ENCODE peak calls at places on chromosomes 7 and 10, in six cellular contexts. One of them, this sample, is unnamed. For H3K9me3, the result is how much of the 10 kb centered on the place peaks cover.

GRCh38 chr10:561721-562120 is 127.7 kb downstream of the DIP2C start:
- DNase-seq in IMR-90: no peak
- DNase-seq in trophoblast cell: no peak
- DNase-seq in mesenchymal stem cell: no peak
- DNase-seq in H9: no peak
- DNase-seq in H1: no peak
- DNase-seq in this sample: no peak

GRCh38 chr7:77958436-77958835 is 159.9 kb downstream of the PHTF2 start:
- DNase-seq in IMR-90: no peak
- DNase-seq in trophoblast cell: no peak
- DNase-seq in mesenchymal stem cell: no peak
- DNase-seq in H9: no peak
- DNase-seq in H1: no peak
- DNase-seq in this sample: no peak

GRCh38 chr10:113087082-113088029 is 137.3 kb downstream of the TCF7L2 start:
- DNase-seq in IMR-90: peak
- DNase-seq in trophoblast cell: peak
- DNase-seq in mesenchymal stem cell: peak
- DNase-seq in H9: peak
- DNase-seq in H1: peak
- DNase-seq in this sample: no peak

GRCh38 chr7:23022258-23022745 is 8.4 kb upstream of the HYCC1 start:
- DNase-seq in IMR-90: peak
- DNase-seq in trophoblast cell: peak
- DNase-seq in mesenchymal stem cell: peak
- DNase-seq in H9: no peak
- DNase-seq in H1: no peak
- DNase-seq in this sample: no peak

GRCh38 chr7:30309842-30310435 is 25.5 kb downstream of the ZNRF2 start:
- DNase-seq in IMR-90: no peak
- DNase-seq in trophoblast cell: no peak
- DNase-seq in mesenchymal stem cell: no peak
- DNase-seq in H9: no peak
- DNase-seq in H1: no peak
- DNase-seq in this sample: no peak

GRCh38 chr7:99106411-99106810 is 37.5 kb downstream of the SMURF1 start:
- DNase-seq in IMR-90: no peak
- DNase-seq in trophoblast cell: peak
- DNase-seq in mesenchymal stem cell: no peak
- DNase-seq in H9: no peak
- DNase-seq in H1: no peak
- DNase-seq in this sample: no peak

GRCh38 chr10:119742988-119743646 is 17.3 kb downstream of the INPP5F start:
- DNase-seq in IMR-90: peak
- DNase-seq in trophoblast cell: no peak
- DNase-seq in mesenchymal stem cell: no peak
- DNase-seq in H9: no peak
- DNase-seq in H1: no peak
- DNase-seq in this sample: no peak

GRCh38 chr10:123614888-123615287 is 51.3 kb upstream of the GPR26 start:
- DNase-seq in IMR-90: peak
- DNase-seq in trophoblast cell: peak
- DNase-seq in mesenchymal stem cell: no peak
- DNase-seq in H9: peak
- DNase-seq in H1: peak
- DNase-seq in this sample: peak

GRCh38 chr10:11141571-11142091 is 124.0 kb downstream of the CELF2 start:
- DNase-seq in IMR-90: no peak
- DNase-seq in trophoblast cell: no peak
- DNase-seq in mesenchymal stem cell: no peak
- DNase-seq in H9: no peak
- DNase-seq in H1: no peak
- DNase-seq in this sample: no peak

GRCh38 chr10:30806824-30807223 is 177.3 kb upstream of the LYZL2 start:
- DNase-seq in IMR-90: no peak
- DNase-seq in trophoblast cell: no peak
- DNase-seq in mesenchymal stem cell: no peak
- DNase-seq in H9: no peak
- DNase-seq in H1: no peak
- DNase-seq in this sample: no peak
- H3K9me3 ChIP-seq in IMR-90: under half
- H3K9me3 ChIP-seq in trophoblast cell: under half
- H3K9me3 ChIP-seq in mesenchymal stem cell: under half
- H3K9me3 ChIP-seq in H9: under half
- H3K9me3 ChIP-seq in H1: under half
- H3K9me3 ChIP-seq in this sample: under half

GRCh38 chr10:110042891-110043290 is 35.1 kb downstream of the ADD3 start:
- DNase-seq in IMR-90: no peak
- DNase-seq in trophoblast cell: no peak
- DNase-seq in mesenchymal stem cell: no peak
- DNase-seq in H9: no peak
- DNase-seq in H1: no peak
- DNase-seq in this sample: no peak

GRCh38 chr10:110041479-110041829 is 33.7 kb downstream of the ADD3 start:
- DNase-seq in IMR-90: no peak
- DNase-seq in trophoblast cell: no peak
- DNase-seq in mesenchymal stem cell: no peak
- DNase-seq in H9: no peak
- DNase-seq in H1: no peak
- DNase-seq in this sample: no peak

GRCh38 chr10:110040767-110041478 is 33.1 kb downstream of the ADD3 start:
- DNase-seq in IMR-90: peak
- DNase-seq in trophoblast cell: no peak
- DNase-seq in mesenchymal stem cell: no peak
- DNase-seq in H9: no peak
- DNase-seq in H1: no peak
- DNase-seq in this sample: no peak

GRCh38 chr10:110042181-110042580 is 34.4 kb downstream of the ADD3 start:
- DNase-seq in IMR-90: peak
- DNase-seq in trophoblast cell: no peak
- DNase-seq in mesenchymal stem cell: peak
- DNase-seq in H9: no peak
- DNase-seq in H1: no peak
- DNase-seq in this sample: no peak

DNA sequence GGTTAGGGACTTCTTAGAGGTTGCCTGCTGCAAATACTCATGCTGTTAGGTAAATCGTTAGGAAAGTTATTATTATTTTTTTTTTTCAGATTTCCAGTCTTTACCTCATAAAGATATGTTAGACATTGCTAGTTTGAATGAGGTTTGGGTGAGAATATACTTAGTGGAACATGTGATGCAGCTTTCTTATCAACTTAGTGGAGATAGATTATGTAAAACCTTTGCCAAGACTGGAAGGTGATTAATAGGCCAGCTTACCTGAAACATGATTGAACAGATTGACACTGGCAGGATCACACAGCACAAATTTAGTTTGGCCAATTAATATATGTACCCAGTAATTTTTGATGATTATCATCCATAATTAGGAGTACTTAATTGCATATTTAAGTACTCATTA is 32.3 kb downstream of the ADD3 start:
- DNase-seq in IMR-90: no peak
- DNase-seq in trophoblast cell: no peak
- DNase-seq in mesenchymal stem cell: no peak
- DNase-seq in H9: no peak
- DNase-seq in H1: no peak
- DNase-seq in this sample: no peak
- H3K14ac ChIP-seq in IMR-90: no peak
- H3K14ac ChIP-seq in trophoblast cell: no peak
- H3K14ac ChIP-seq in mesenchymal stem cell: no peak
- H3K14ac ChIP-seq in H9: no peak
- H3K14ac ChIP-seq in H1: no peak
- H3K14ac ChIP-seq in this sample: no peak

GRCh38 chr7:128833148-128833938 is 3.1 kb downstream of the FLNC start:
- DNase-seq in IMR-90: peak
- DNase-seq in trophoblast cell: no peak
- DNase-seq in mesenchymal stem cell: peak
- DNase-seq in H9: peak
- DNase-seq in H1: no peak
- DNase-seq in this sample: no peak

GRCh38 chr7:128831994-128832879 is 2.0 kb downstream of the FLNC start:
- DNase-seq in IMR-90: peak
- DNase-seq in trophoblast cell: no peak
- DNase-seq in mesenchymal stem cell: peak
- DNase-seq in H9: peak
- DNase-seq in H1: no peak
- DNase-seq in this sample: peak

GRCh38 chr7:128832880-128833147 is 2.6 kb downstream of the FLNC start:
- DNase-seq in IMR-90: no peak
- DNase-seq in trophoblast cell: no peak
- DNase-seq in mesenchymal stem cell: no peak
- DNase-seq in H9: no peak
- DNase-seq in H1: no peak
- DNase-seq in this sample: no peak

GRCh38 chr7:128835231-128835751 is 5.1 kb downstream of the FLNC start:
- DNase-seq in IMR-90: no peak
- DNase-seq in trophoblast cell: no peak
- DNase-seq in mesenchymal stem cell: no peak
- DNase-seq in H9: no peak
- DNase-seq in H1: no peak
- DNase-seq in this sample: no peak

GRCh38 chr7:128833939-128834310 is 3.7 kb downstream of the FLNC start:
- DNase-seq in IMR-90: no peak
- DNase-seq in trophoblast cell: no peak
- DNase-seq in mesenchymal stem cell: peak
- DNase-seq in H9: no peak
- DNase-seq in H1: no peak
- DNase-seq in this sample: no peak
- H2AK5ac ChIP-seq in IMR-90: no peak
- H2AK5ac ChIP-seq in trophoblast cell: no peak
- H2AK5ac ChIP-seq in mesenchymal stem cell: peak
- H2AK5ac ChIP-seq in H9: no peak
- H2AK5ac ChIP-seq in H1: no peak
- H2AK5ac ChIP-seq in this sample: peak

GRCh38 chr7:15495170-15495569 is 66.6 kb downstream of the AGMO start:
- DNase-seq in IMR-90: no peak
- DNase-seq in trophoblast cell: no peak
- DNase-seq in mesenchymal stem cell: no peak
- DNase-seq in H9: no peak
- DNase-seq in H1: no peak
- DNase-seq in this sample: no peak

GRCh38 chr7:15490261-15490660 is 71.6 kb downstream of the AGMO start:
- DNase-seq in IMR-90: no peak
- DNase-seq in trophoblast cell: no peak
- DNase-seq in mesenchymal stem cell: no peak
- DNase-seq in H9: no peak
- DNase-seq in H1: no peak
- DNase-seq in this sample: no peak

GRCh38 chr7:15485431-15485830 is 76.4 kb downstream of the AGMO start:
- DNase-seq in IMR-90: no peak
- DNase-seq in trophoblast cell: no peak
- DNase-seq in mesenchymal stem cell: no peak
- DNase-seq in H9: no peak
- DNase-seq in H1: no peak
- DNase-seq in this sample: no peak

GRCh38 chr7:15489383-15489782 is 72.4 kb downstream of the AGMO start:
- DNase-seq in IMR-90: no peak
- DNase-seq in trophoblast cell: no peak
- DNase-seq in mesenchymal stem cell: peak
- DNase-seq in H9: no peak
- DNase-seq in H1: no peak
- DNase-seq in this sample: no peak
- H3K9me3 ChIP-seq in IMR-90: under half
- H3K9me3 ChIP-seq in trophoblast cell: under half
- H3K9me3 ChIP-seq in mesenchymal stem cell: under half
- H3K9me3 ChIP-seq in H9: under half
- H3K9me3 ChIP-seq in H1: under half
- H3K9me3 ChIP-seq in this sample: under half

GRCh38 chr7:37224746-37225145 is 223.9 kb downstream of the ELMO1 start:
- DNase-seq in IMR-90: no peak
- DNase-seq in trophoblast cell: no peak
- DNase-seq in mesenchymal stem cell: no peak
- DNase-seq in H9: no peak
- DNase-seq in H1: no peak
- DNase-seq in this sample: no peak

GRCh38 chr7:37229381-37229780 is 219.3 kb downstream of the ELMO1 start:
- DNase-seq in IMR-90: no peak
- DNase-seq in trophoblast cell: no peak
- DNase-seq in mesenchymal stem cell: no peak
- DNase-seq in H9: no peak
- DNase-seq in H1: no peak
- DNase-seq in this sample: no peak

GRCh38 chr7:37220664-37221063 is 228.0 kb downstream of the ELMO1 start:
- DNase-seq in IMR-90: no peak
- DNase-seq in trophoblast cell: no peak
- DNase-seq in mesenchymal stem cell: no peak
- DNase-seq in H9: no peak
- DNase-seq in H1: no peak
- DNase-seq in this sample: no peak

GRCh38 chr7:37230221-37230620 is 218.4 kb downstream of the ELMO1 start:
- DNase-seq in IMR-90: no peak
- DNase-seq in trophoblast cell: no peak
- DNase-seq in mesenchymal stem cell: no peak
- DNase-seq in H9: no peak
- DNase-seq in H1: no peak
- DNase-seq in this sample: no peak

GRCh38 chr7:37225255-37226012 is 223.2 kb downstream of the ELMO1 start:
- DNase-seq in IMR-90: no peak
- DNase-seq in trophoblast cell: no peak
- DNase-seq in mesenchymal stem cell: no peak
- DNase-seq in H9: no peak
- DNase-seq in H1: no peak
- DNase-seq in this sample: no peak
- H3K14ac ChIP-seq in IMR-90: no peak
- H3K14ac ChIP-seq in trophoblast cell: no peak
- H3K14ac ChIP-seq in mesenchymal stem cell: no peak
- H3K14ac ChIP-seq in H9: no peak
- H3K14ac ChIP-seq in H1: no peak
- H3K14ac ChIP-seq in this sample: no peak

GRCh38 chr10:72800741-72801092 is 92.8 kb upstream of the OIT3 start:
- DNase-seq in IMR-90: no peak
- DNase-seq in trophoblast cell: no peak
- DNase-seq in mesenchymal stem cell: no peak
- DNase-seq in H9: no peak
- DNase-seq in H1: no peak
- DNase-seq in this sample: no peak
- H2AK5ac ChIP-seq in IMR-90: no peak
- H2AK5ac ChIP-seq in trophoblast cell: no peak
- H2AK5ac ChIP-seq in mesenchymal stem cell: no peak
- H2AK5ac ChIP-seq in H9: no peak
- H2AK5ac ChIP-seq in H1: no peak
- H2AK5ac ChIP-seq in this sample: no peak

GRCh38 chr7:63025815-63026214 is 972.8 kb upstream of the ZNF722 start:
- DNase-seq in IMR-90: no peak
- DNase-seq in trophoblast cell: no peak
- DNase-seq in mesenchymal stem cell: no peak
- DNase-seq in H9: no peak
- DNase-seq in H1: no peak
- DNase-seq in this sample: no peak
- H3K9me3 ChIP-seq in IMR-90: under half
- H3K9me3 ChIP-seq in trophoblast cell: under half
- H3K9me3 ChIP-seq in mesenchymal stem cell: under half
- H3K9me3 ChIP-seq in H9: half or more
- H3K9me3 ChIP-seq in H1: half or more
- H3K9me3 ChIP-seq in this sample: under half

GRCh38 chr10:124733566-124734245 is 10.5 kb downstream of the FAM53B start:
- DNase-seq in IMR-90: no peak
- DNase-seq in trophoblast cell: no peak
- DNase-seq in mesenchymal stem cell: no peak
- DNase-seq in H9: peak
- DNase-seq in H1: no peak
- DNase-seq in this sample: no peak
- H3K14ac ChIP-seq in IMR-90: no peak
- H3K14ac ChIP-seq in trophoblast cell: no peak
- H3K14ac ChIP-seq in mesenchymal stem cell: no peak
- H3K14ac ChIP-seq in H9: no peak
- H3K14ac ChIP-seq in H1: no peak
- H3K14ac ChIP-seq in this sample: no peak